ENCODE peak calls at places on chromosome 15, in eight cellular contexts. Y is cardiac muscle cell; R is neuronal stem cell; J is fibroblast of lung; E is upper lobe of right lung; G is PC-3; U is psoas muscle; V is naive thymus-derived CD4-positive, alpha-beta T cell. Z is an unnamed sample.

GRCh38 chr15:35514759-35515158 is 31.2 kb downstream of the DPH6 start:
- DNase-seq in J (no peak), G (no peak), U (no peak), E (no peak), Y (no peak), R (no peak), V (no peak), Z (no peak)

GRCh38 chr15:80418892-80419537 is 14.8 kb downstream of the ARNT2 start:
- DNase-seq in E (no peak), R (no peak), U (no peak), V (no peak), G (peak), Y (peak), J (peak), Z (no peak)

GRCh38 chr15:63146684-63147083 is 10.6 kb downstream of the RPS27L start:
- DNase-seq in Y (no peak), V (no peak), J (peak), R (no peak), U (no peak), E (no peak), G (peak), Z (no peak)

GRCh38 chr15:74027688-74028087 is 33.2 kb downstream of the PML start:
- DNase-seq in E (no peak), R (no peak), Y (no peak), U (no peak), V (no peak), J (no peak), G (no peak), Z (no peak)

GRCh38 chr15:48292458-48292857 is 38.8 kb upstream of the DUT start:
- DNase-seq in R (no peak), E (no peak), G (no peak), V (no peak), J (no peak), U (no peak), Y (no peak), Z (no peak)

GRCh38 chr15:89299896-89300295 is 34.7 kb downstream of the POLG start:
- DNase-seq in G (peak), V (no peak), Y (peak), E (no peak), R (no peak), U (no peak), J (peak), Z (no peak)

GRCh38 chr15:52186651-52187486 is 4.3 kb downstream of the GNB5 start:
- DNase-seq in J (no peak), U (no peak), R (no peak), Y (no peak), V (no peak), G (no peak), E (no peak), Z (no peak)

GRCh38 chr15:62068071-62068786 is 1.5 kb downstream of the C2CD4A start:
- DNase-seq in R (peak), G (peak), U (peak), V (no peak), J (peak), Y (peak), E (peak), Z (peak)

GRCh38 chr15:48993411-48993810 is 29.7 kb upstream of the SHC4 start:
- DNase-seq in E (no peak), V (no peak), J (no peak), R (no peak), U (no peak), Y (no peak), G (no peak), Z (no peak)

GRCh38 chr15:43793647-43794046 is 1.5 kb downstream of the SERF2 start:
- DNase-seq in U (peak), J (no peak), R (no peak), E (no peak), V (no peak), Y (no peak), G (no peak), Z (no peak)

GRCh38 chr15:71252036-71252898 is 137.0 kb downstream of the THSD4 start:
- DNase-seq in E (no peak), J (no peak), Y (no peak), V (no peak), R (no peak), G (peak), U (no peak), Z (peak)

GRCh38 chr15:40238927-40239591 is at the start of gene PAK6:
- DNase-seq in G (peak), E (peak), V (no peak), Y (peak), J (no peak), U (no peak), R (peak), Z (no peak)

GRCh38 chr15:70014860-70015490 is 82.7 kb downstream of the TLE3 start:
- DNase-seq in E (peak), V (no peak), J (no peak), G (no peak), R (no peak), U (no peak), Y (no peak), Z (no peak)

GRCh38 chr15:73345658-73346057 is 23.1 kb downstream of the HCN4 start:
- DNase-seq in U (no peak), R (no peak), J (no peak), Y (no peak), V (no peak), E (no peak), G (no peak), Z (no peak)

GRCh38 chr15:42955518-42955917 is 34.9 kb upstream of the TTBK2 start:
- DNase-seq in E (no peak), U (no peak), R (no peak), Y (no peak), J (no peak), G (peak), V (no peak), Z (no peak)

GRCh38 chr15:52651868-52652267 is 27.3 kb downstream of the ATOSA start:
- DNase-seq in G (peak), R (peak), J (peak), E (no peak), U (peak), Y (peak), V (peak), Z (peak)

GRCh38 chr15:67149859-67150824 is 84.7 kb downstream of the SMAD3 start:
- DNase-seq in J (peak), Y (no peak), V (no peak), U (peak), E (no peak), G (peak), R (peak), Z (peak)

GRCh38 chr15:81296673-81297072 is 27.3 kb downstream of the STARD5 start:
- DNase-seq in J (no peak), V (peak), Y (no peak), R (no peak), U (no peak), G (no peak), E (peak), Z (peak)

GRCh38 chr15:48647963-48648362 is 2.5 kb upstream of the FBN1 start:
- DNase-seq in R (no peak), V (no peak), G (peak), U (no peak), J (peak), Y (peak), E (no peak), Z (no peak)

GRCh38 chr15:90840954-90841353 is 27.4 kb upstream of the FURIN start:
- DNase-seq in Y (no peak), V (no peak), J (no peak), E (no peak), U (no peak), R (no peak), G (no peak), Z (no peak)

GRCh38 chr15:46304320-46304719 is 669.5 kb downstream of the SQOR start:
- DNase-seq in E (no peak), V (no peak), R (no peak), Y (peak), G (peak), J (no peak), U (no peak), Z (no peak)

GRCh38 chr15:43531018-43531667 is 13.7 kb downstream of the MAP1A start:
- DNase-seq in U (no peak), Y (no peak), G (no peak), J (no peak), E (no peak), V (no peak), R (no peak), Z (no peak)

GRCh38 chr15:36271048-36271447 is 308.4 kb upstream of the CDIN1 start:
- DNase-seq in J (no peak), R (peak), V (no peak), U (no peak), Y (no peak), G (no peak), E (no peak), Z (no peak)

GRCh38 chr15:39959411-39959810 is 25.5 kb downstream of the EIF2AK4 start:
- DNase-seq in E (no peak), U (no peak), J (no peak), Y (no peak), V (no peak), G (no peak), R (no peak), Z (no peak)

GRCh38 chr15:68386587-68387287 is 45.2 kb downstream of the ITGA11 start:
- DNase-seq in U (no peak), V (no peak), J (no peak), Y (no peak), E (peak), G (no peak), R (no peak), Z (peak)

GRCh38 chr15:61653110-61653509 is 407.1 kb downstream of the VPS13C start:
- DNase-seq in G (no peak), V (no peak), E (no peak), R (no peak), Y (no peak), U (peak), J (peak), Z (peak)

GRCh38 chr15:91414124-91414523 is 314.1 kb downstream of the SV2B start:
- DNase-seq in G (no peak), R (no peak), J (no peak), E (no peak), Y (no peak), V (no peak), U (no peak), Z (no peak)

GRCh38 chr15:70034141-70034540 is 63.6 kb downstream of the TLE3 start:
- DNase-seq in R (no peak), E (peak), V (no peak), G (no peak), J (no peak), Y (no peak), U (no peak), Z (no peak)

GRCh38 chr15:63677778-63678177 is 80.6 kb downstream of the FBXL22 start:
- DNase-seq in J (no peak), R (no peak), V (no peak), E (peak), U (no peak), Y (no peak), G (peak), Z (peak)

GRCh38 chr15:98914626-98915025 is 93.0 kb downstream of the PGPEP1L start:
- DNase-seq in R (no peak), V (no peak), J (peak), U (no peak), G (peak), Y (no peak), E (no peak), Z (no peak)

GRCh38 chr15:68213991-68214837 is 9.1 kb upstream of the CALML4 start:
- DNase-seq in J (no peak), V (no peak), G (no peak), U (no peak), R (no peak), Y (no peak), E (no peak), Z (no peak)

GRCh38 chr15:41870689-41871081 is 23.2 kb downstream of the SPTBN5 start:
- DNase-seq in G (peak), Y (no peak), U (no peak), J (peak), R (no peak), V (peak), E (no peak), Z (no peak)

GRCh38 chr15:50594311-50594710 is 47.8 kb upstream of the USP50 start:
- DNase-seq in V (no peak), E (no peak), J (no peak), G (no peak), Y (no peak), U (no peak), R (no peak), Z (no peak)

GRCh38 chr15:73305331-73306211 is 63.2 kb downstream of the HCN4 start:
- DNase-seq in R (peak), J (peak), G (peak), E (no peak), Y (peak), U (no peak), V (no peak), Z (peak)

GRCh38 chr15:95603802-95604201 is 726.7 kb upstream of the NR2F2 start:
- DNase-seq in R (no peak), U (no peak), J (peak), G (no peak), V (no peak), Y (no peak), E (no peak), Z (no peak)
- H3K27ac ChIP-seq in R (no peak), U (peak), J (peak), G (peak), V (no peak), Y (no peak), E (no peak), Z (no peak)

DNA sequence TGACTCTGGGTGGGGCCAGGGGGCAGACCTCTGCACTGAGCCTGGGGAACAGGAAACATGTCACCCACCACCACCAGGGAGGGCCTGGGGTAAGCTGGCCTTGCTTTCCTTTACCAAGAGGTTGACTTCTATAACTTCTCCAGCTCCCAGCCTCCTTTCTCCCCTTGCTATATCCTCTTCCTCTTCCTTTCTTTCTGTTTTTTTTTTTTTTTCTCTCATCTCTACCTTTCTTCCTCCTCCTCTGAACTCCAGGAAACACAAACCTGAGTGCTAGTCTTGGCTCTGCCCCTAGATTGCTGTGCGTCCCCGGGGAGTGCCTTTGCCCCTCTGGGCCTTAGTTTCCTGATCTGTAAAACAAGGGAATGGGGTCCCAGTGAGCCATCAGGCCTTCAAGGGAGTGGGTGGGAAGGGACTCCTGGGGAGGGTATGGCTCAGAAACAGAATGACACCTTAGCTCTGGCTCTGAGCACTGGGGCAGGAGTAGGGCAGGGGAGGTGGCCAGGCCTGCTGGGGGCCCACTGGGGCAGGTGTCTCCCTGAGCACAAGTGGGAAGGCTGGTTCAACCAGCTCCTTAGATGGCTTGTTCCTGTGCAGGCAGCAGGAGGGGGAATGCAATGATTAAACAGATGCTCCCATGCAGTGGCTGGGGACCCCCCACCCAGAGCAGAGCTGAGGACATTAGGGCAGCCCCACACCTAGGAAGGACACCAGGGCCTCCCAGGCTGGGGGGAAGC is 4.3 kb downstream of the SNX33 start:
- DNase-seq in E (no peak), R (no peak), U (no peak), Y (no peak), G (no peak), J (no peak), V (no peak), Z (no peak)
- H3K4me3 ChIP-seq in E (peak), R (no peak), U (peak), Y (no peak), G (peak), J (peak), V (no peak), Z (peak)

DNA sequence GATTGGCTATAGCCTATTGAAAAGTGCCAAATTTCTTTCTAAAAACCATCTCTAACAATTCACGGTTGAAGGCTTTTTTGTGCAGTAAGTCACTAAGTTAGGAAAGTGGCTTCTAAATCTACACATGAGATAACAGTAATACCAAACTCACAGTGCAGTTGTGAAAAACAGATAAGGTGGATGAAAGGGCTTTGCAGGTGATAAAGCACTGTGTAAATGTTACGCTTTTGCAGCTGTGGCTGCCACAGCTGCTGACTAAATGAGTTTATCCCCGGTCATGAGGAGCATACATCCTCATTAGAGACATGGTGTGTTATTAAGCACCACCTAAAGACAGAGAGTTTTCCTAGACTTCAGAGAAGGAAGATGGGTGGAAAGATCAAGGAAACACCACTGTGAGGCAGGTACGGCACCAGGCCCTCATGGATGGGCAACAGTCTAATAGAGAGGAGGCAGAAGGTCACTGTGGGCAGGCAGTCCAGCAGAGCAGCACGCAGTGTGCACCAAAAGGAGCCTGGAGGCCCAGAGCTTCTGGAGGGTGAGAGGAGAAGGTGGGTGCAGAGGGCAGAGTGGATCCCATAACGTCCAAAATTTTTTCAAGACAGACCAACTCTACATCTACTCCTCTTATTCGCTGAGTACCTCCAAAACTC is 68.5 kb downstream of the FMN1 start:
- DNase-seq in Y (no peak), G (no peak), E (no peak), V (no peak), R (no peak), U (no peak), J (no peak), Z (no peak)
- H3K27ac ChIP-seq in Y (no peak), G (peak), E (no peak), V (no peak), R (no peak), U (peak), J (peak), Z (no peak)

DNA sequence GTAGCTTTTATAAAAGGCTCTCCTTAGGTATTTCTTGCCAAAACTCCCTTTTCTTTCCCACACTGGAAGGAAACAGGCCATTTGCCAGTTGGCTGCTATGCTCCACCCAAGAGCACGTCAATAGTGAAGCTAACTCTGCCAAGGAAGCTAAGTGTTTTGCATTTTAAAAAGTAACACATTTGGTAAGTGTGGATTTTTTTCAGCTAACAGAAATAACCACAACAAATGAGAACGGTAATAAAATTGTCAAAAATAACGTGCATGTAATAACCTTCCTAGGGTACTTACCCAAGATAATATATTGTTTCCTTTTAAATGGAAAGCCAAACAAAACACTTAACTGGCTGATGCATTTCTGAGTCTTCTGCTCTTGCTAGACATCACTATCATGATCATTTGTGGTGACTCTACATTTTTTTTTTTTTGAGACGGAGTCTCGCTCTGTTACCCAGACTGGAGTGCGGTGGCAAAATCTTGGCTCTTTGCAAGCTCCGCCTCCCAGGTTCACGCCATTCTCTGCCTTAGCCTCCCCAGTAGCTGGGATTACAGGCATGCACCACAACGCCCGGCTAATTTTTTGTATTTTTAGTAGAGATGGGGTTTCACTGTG is 4.6 kb downstream of the DPP8 start:
- DNase-seq in R (no peak), J (peak), V (no peak), U (peak), Y (no peak), E (no peak), G (no peak), Z (peak)
- H3K4me3 ChIP-seq in R (no peak), J (no peak), V (no peak), U (peak), Y (no peak), E (no peak), G (no peak), Z (no peak)

DNA sequence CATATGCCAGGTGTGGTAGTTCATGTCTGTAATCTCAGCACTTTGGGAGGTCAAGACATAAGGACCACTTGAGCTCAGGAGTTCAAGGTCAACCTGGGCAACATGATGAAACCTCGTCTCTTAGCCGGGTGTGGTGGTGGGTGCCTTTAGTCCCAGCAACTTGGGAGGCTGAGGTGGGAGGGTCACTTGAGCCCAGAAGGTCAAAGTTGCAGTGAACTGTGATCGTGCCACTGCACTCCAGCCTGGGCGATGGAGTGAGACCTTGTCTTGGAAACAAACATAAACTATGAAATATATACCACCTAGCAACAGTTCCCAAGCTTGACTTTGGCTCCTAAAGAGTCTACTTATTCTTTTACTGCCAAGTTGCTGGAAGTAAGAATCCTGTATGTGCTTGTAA is 30.9 kb downstream of the UBE3A start:
- DNase-seq in Y (no peak), G (no peak), E (no peak), R (no peak), U (no peak), J (no peak), V (no peak), Z (no peak)
- H3K27ac ChIP-seq in Y (no peak), G (no peak), E (no peak), R (no peak), U (peak), J (no peak), V (no peak), Z (no peak)

GRCh38 chr15:38736686-38737085 is 172.1 kb upstream of the RASGRP1 start:
- DNase-seq in U (no peak), R (no peak), Y (no peak), G (no peak), E (no peak), J (no peak), V (no peak), Z (no peak)
- H3K4me3 ChIP-seq in U (no peak), R (no peak), Y (no peak), G (no peak), E (no peak), J (no peak), V (no peak), Z (no peak)

GRCh38 chr15:100020181-100020580 is 286.9 kb upstream of the LYSMD4 start:
- DNase-seq in G (peak), J (no peak), R (no peak), V (no peak), E (no peak), Y (peak), U (no peak), Z (no peak)
- H3K27ac ChIP-seq in G (no peak), J (no peak), R (no peak), V (no peak), E (no peak), Y (peak), U (no peak), Z (no peak)

GRCh38 chr15:101246391-101246790 is 5.5 kb downstream of the CHSY1 start:
- DNase-seq in G (no peak), E (no peak), J (no peak), U (no peak), R (no peak), Y (no peak), V (no peak), Z (no peak)
- H3K4me3 ChIP-seq in G (no peak), E (no peak), J (no peak), U (peak), R (no peak), Y (no peak), V (no peak), Z (no peak)

Z was measured in heart left ventricle.